ENCODE peak calls at places on chromosomes 5 and 9, in four cellular contexts. N, V, A and R are unnamed samples.

GRCh38 chr9:3237121-3237520 is 288.7 kb downstream of the RFX3 start:
- DNase-seq in V (no peak), N (peak; percentile 24), A (no peak), R (no peak)

GRCh38 chr9:18703086-18703750 is 229.3 kb downstream of the ADAMTSL1 start:
- DNase-seq in N (no peak), V (no peak), A (no peak), R (no peak)

GRCh38 chr5:167759411-167759821 is 532.0 kb upstream of the WWC1 start:
- DNase-seq in V (no peak), A (no peak), N (peak; percentile 75), R (no peak)

GRCh38 chr5:172156541-172156994 is 31.5 kb downstream of the STK10 start:
- DNase-seq in N (peak; percentile 54), A (no peak), V (no peak), R (peak; percentile 66)

GRCh38 chr9:965497-965896 is 11.0 kb upstream of the DMRT3 start:
- DNase-seq in N (no peak), V (no peak), A (no peak), R (no peak)

GRCh38 chr9:88355166-88355565 is 33.1 kb upstream of the SPIN1 start:
- DNase-seq in V (no peak), N (peak; percentile 28), A (no peak), R (no peak)

GRCh38 chr9:132486706-132487350 is 76.8 kb downstream of the CFAP77 start:
- DNase-seq in A (no peak), N (no peak), V (no peak), R (peak; percentile 17)

GRCh38 chr9:123401879-123402513 is 46.0 kb downstream of the CRB2 start:
- DNase-seq in N (peak; percentile 67), V (no peak), A (no peak), R (peak; percentile 29)

GRCh38 chr9:117359910-117360309 is 54.9 kb downstream of the ASTN2 start:
- DNase-seq in A (no peak), N (no peak), V (no peak), R (no peak)

GRCh38 chr9:19999491-20000057 is 210.7 kb upstream of the SLC24A2 start:
- DNase-seq in A (no peak), V (no peak), N (peak; percentile 98), R (no peak)

GRCh38 chr9:20592673-20593072 is 29.6 kb downstream of the MLLT3 start:
- DNase-seq in N (no peak), V (no peak), A (no peak), R (no peak)